ENCODE peak calls at places on chromosomes 2 and 18, in seven cellular contexts. S, F, W, Y, O, G and I are unnamed samples.

GRCh38 chr2:182372661-182373060 is 54.2 kb downstream of the PDE1A start:
- DNase-seq in S (peak), F (peak), W (no peak), Y (peak), O (no peak), G (no peak), I (peak)

GRCh38 chr18:74389161-74389927 is 67.8 kb downstream of the DIPK1C start:
- DNase-seq in S (no peak), F (no peak), W (no peak), Y (no peak), O (no peak), G (no peak), I (no peak)

GRCh38 chr2:200077838-200078237 is 122.5 kb downstream of the MAIP1 start:
- DNase-seq in S (no peak), F (no peak), W (no peak), Y (no peak), O (no peak), G (no peak), I (no peak)

GRCh38 chr2:10575566-10576300 is 114.0 kb downstream of the NOL10 start:
- DNase-seq in S (peak), F (peak), W (no peak), Y (peak), O (no peak), G (no peak), I (no peak)

GRCh38 chr2:86789687-86790133 is 1.0 kb downstream of the CD8A start:
- DNase-seq in S (no peak), F (no peak), W (no peak), Y (no peak), O (no peak), G (no peak), I (no peak)

GRCh38 chr18:74709451-74709850 is 111.8 kb downstream of the ZNF407 start:
- DNase-seq in S (no peak), F (no peak), W (no peak), Y (no peak), O (no peak), G (no peak), I (no peak)

GRCh38 chr18:44682871-44683221 is 2.2 kb downstream of the SETBP1 start:
- DNase-seq in S (no peak), F (no peak), W (peak), Y (no peak), O (no peak), G (no peak), I (no peak)

GRCh38 chr2:9071584-9072124 is 68.2 kb upstream of the MBOAT2 start:
- DNase-seq in S (peak), F (no peak), W (no peak), Y (no peak), O (no peak), G (no peak), I (no peak)

GRCh38 chr2:25103287-25103871 is 61.5 kb downstream of the EFR3B start:
- DNase-seq in S (peak), F (peak), W (no peak), Y (peak), O (no peak), G (peak), I (no peak)

GRCh38 chr18:23209031-23209430 is 73.7 kb downstream of the CABLES1 start:
- DNase-seq in S (peak), F (no peak), W (no peak), Y (no peak), O (no peak), G (no peak), I (no peak)

GRCh38 chr2:14354231-14354630 is 278.3 kb upstream of the LRATD1 start:
- DNase-seq in S (no peak), F (no peak), W (no peak), Y (no peak), O (no peak), G (no peak), I (no peak)

GRCh38 chr2:235614900-235615712 is 121.3 kb downstream of the AGAP1 start:
- DNase-seq in S (peak), F (no peak), W (no peak), Y (peak), O (no peak), G (peak), I (peak)

GRCh38 chr2:118185210-118186109 is 97.2 kb downstream of the INSIG2 start:
- DNase-seq in S (peak), F (peak), W (peak), Y (no peak), O (peak), G (no peak), I (peak)

GRCh38 chr18:65227970-65228369 is 522.8 kb upstream of the CDH7 start:
- DNase-seq in S (peak), F (no peak), W (peak), Y (no peak), O (no peak), G (no peak), I (no peak)
- TF ChIP-seq CTCF in S (no peak), F (no peak), W (peak), Y (no peak), O (no peak), G (no peak), I (no peak)

GRCh38 chr18:57135705-57136104 is 11.2 kb upstream of the BOD1L2 start:
- DNase-seq in S (no peak), F (no peak), W (no peak), Y (no peak), O (no peak), G (no peak), I (no peak)
- TF ChIP-seq CTCF in S (no peak), F (no peak), W (peak), Y (peak), O (no peak), G (no peak), I (no peak)

GRCh38 chr2:173651891-173652290 is 297.2 kb downstream of the CDCA7 start:
- DNase-seq in S (no peak), F (no peak), W (no peak), Y (no peak), O (no peak), G (no peak), I (no peak)
- TF ChIP-seq CTCF in S (no peak), F (no peak), W (no peak), Y (no peak), O (no peak), G (no peak), I (no peak)

GRCh38 chr18:68847219-68847860 is 49.5 kb downstream of the CCDC102B start:
- DNase-seq in S (peak), F (no peak), W (peak), Y (no peak), O (no peak), G (peak), I (no peak)

GRCh38 chr18:68839701-68840100 is 41.8 kb downstream of the CCDC102B start:
- DNase-seq in S (peak), F (no peak), W (no peak), Y (no peak), O (no peak), G (no peak), I (no peak)

GRCh38 chr18:68841301-68841700 is 43.4 kb downstream of the CCDC102B start:
- DNase-seq in S (peak), F (no peak), W (no peak), Y (no peak), O (no peak), G (no peak), I (no peak)

GRCh38 chr18:68840554-68841263 is 42.8 kb downstream of the CCDC102B start:
- DNase-seq in S (peak), F (peak), W (peak), Y (peak), O (no peak), G (peak), I (no peak)

DNA sequence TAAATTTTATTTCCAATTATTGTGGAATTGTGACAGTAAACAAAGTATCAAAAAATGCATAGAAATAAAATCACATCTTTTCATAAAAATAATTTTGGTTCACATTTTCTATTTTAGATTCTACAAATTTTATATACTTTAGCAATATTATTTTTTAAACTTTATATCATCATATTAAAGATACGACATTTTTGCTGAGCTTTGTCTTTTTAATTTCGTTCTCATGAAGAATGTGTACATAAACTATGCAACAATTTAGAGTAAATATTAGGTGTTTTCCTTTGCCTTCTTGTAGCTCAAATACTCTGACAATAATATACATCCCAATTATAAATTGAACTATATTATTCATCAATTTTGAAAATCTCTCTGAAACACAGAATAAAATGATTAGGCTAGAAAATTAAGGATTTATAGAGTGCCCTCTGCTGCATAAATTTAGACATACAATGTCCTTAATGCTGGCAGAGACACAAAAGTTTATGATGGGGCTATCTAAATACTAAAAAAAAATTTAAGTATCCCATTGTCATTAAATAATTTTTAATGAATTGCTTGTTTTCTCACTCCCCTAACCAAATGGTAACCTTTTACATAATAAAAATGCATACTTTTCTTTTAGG is 45.7 kb downstream of the CCDC102B start:
- DNase-seq in S (peak), F (no peak), W (no peak), Y (no peak), O (no peak), G (no peak), I (no peak)
- TF ChIP-seq CTCF in S (peak), F (no peak), W (peak), Y (no peak), O (peak), G (peak), I (peak)

GRCh38 chr2:18889565-18890332 is 300.4 kb upstream of the NT5C1B start:
- DNase-seq in S (no peak), F (no peak), W (no peak), Y (no peak), O (no peak), G (no peak), I (no peak)

GRCh38 chr2:18885457-18885856 is 296.1 kb upstream of the NT5C1B start:
- DNase-seq in S (no peak), F (no peak), W (no peak), Y (no peak), O (no peak), G (no peak), I (no peak)

DNA sequence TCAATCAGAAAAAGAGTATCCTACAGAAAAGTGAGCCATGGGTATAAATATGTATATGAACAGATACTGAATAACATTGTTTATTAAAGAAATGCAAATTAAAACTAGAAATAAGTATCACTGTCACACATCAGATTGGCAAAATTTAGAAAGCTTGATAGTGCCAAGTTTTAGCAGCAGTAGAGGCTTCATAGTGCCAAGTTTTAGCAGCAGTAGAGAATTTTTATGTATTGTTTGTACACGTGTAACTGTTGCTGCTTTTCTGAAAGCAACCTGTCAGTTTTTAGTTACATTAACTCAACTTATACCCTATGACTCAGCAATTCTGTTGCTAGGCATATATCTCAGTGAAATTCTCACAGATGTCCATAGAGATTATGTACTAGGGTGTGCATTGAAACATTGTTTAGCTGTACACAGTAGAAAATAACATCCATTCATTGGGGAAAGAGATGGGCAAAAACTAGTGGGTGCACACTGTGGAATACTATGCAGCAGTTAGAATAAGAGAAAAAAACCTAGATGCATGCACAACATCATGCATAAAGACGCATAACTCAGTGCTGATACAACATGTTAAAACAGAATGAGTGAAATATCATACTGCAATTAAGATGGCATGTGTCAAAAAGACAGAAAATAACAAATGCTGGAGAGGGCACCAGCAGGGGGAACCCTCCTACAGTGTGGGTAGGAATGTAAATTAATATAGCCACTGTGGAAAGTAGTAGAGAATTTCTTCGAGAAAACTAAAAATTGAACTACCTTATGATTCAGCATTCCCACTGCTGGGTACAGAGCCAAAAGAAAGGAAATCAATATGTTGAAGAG is 294.5 kb upstream of the NT5C1B start:
- DNase-seq in S (peak), F (no peak), W (peak), Y (no peak), O (no peak), G (no peak), I (no peak)
- TF ChIP-seq CTCF in S (peak), F (peak), W (peak), Y (peak), O (peak), G (peak), I (peak)

GRCh38 chr18:629303-630150 is 27.9 kb upstream of the TYMS start:
- DNase-seq in S (no peak), F (peak), W (no peak), Y (no peak), O (no peak), G (no peak), I (no peak)
- TF ChIP-seq CTCF in S (no peak), F (no peak), W (peak), Y (no peak), O (no peak), G (no peak), I (no peak)

GRCh38 chr2:188395903-188396699 is 104.4 kb downstream of the GULP1 start:
- DNase-seq in S (no peak), F (no peak), W (no peak), Y (no peak), O (no peak), G (no peak), I (no peak)
- TF ChIP-seq CTCF in S (no peak), F (no peak), W (peak), Y (no peak), O (no peak), G (no peak), I (no peak)

DNA sequence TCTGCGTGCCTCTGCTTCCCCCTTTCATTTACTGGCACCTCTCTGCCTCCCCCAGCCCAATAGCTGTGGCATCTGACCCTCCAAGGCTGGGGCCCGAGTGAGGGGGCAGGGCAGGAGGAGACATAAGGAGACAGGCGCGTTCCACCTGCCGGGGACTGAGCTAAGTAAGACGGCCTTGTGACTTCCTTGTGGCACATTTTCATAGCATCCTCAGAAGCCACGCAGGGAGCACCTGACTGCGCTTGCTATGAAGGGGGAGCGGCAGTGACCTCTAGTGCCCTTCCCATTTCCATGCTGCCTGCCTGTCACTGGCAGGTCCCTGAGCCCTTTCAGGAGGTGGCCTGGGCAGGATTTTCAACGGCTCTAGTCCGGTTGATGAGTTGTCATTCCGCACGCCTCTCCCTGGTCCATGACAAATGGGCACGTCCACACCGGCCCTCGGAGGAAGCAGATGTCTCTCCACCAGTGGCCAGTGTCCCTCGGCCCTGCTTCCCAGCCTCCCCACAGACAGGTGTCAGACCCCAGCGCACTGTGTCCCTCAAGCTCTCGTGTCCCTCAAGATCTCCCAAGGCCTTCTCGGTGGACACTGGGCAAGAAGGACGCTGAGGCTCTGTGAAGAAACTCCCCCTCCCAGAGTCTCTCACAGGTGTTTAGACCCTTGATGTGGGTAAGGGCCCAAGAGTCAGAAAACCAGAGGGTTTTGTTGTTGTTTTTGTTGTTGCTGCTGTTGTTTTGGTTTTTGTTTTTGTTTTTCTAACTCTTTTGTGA is 42.7 kb downstream of the CYP26B1 start:
- DNase-seq in S (no peak), F (no peak), W (no peak), Y (no peak), O (no peak), G (no peak), I (no peak)
- TF ChIP-seq CTCF in S (no peak), F (no peak), W (peak), Y (no peak), O (no peak), G (no peak), I (no peak)

GRCh38 chr2:140589273-140589672 is 1541.5 kb downstream of the LRP1B start:
- DNase-seq in S (no peak), F (no peak), W (no peak), Y (no peak), O (no peak), G (no peak), I (no peak)

GRCh38 chr2:140586379-140586778 is 1544.4 kb downstream of the LRP1B start:
- DNase-seq in S (peak), F (peak), W (peak), Y (no peak), O (no peak), G (no peak), I (no peak)

GRCh38 chr2:140580799-140581198 is 1550.0 kb downstream of the LRP1B start:
- DNase-seq in S (no peak), F (no peak), W (no peak), Y (no peak), O (no peak), G (no peak), I (no peak)

GRCh38 chr2:140589696-140590095 is 1541.1 kb downstream of the LRP1B start:
- DNase-seq in S (no peak), F (no peak), W (no peak), Y (no peak), O (no peak), G (no peak), I (no peak)

DNA sequence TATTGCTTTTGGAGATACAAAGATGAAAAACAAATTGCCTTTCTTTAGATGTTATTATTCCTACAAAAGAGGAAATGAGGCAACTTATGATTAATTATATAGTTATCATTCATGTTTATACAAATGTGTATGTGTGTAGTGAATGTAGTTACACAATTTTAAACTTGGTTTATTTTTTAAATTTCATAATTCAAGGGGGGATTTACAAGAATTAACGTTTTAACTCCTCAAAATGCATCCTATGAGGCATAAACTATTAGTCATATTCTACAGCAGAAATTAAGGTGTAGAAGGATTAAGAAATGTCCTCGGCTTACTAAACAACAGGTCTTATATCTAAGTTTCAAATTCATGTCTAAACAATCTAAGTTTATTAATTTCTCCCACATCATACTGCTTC is 1545.8 kb downstream of the LRP1B start:
- DNase-seq in S (no peak), F (no peak), W (no peak), Y (no peak), O (no peak), G (no peak), I (no peak)
- TF ChIP-seq CTCF in S (no peak), F (no peak), W (no peak), Y (no peak), O (no peak), G (no peak), I (no peak)

GRCh38 chr2:65974067-65974723 is 460.7 kb upstream of the MEIS1 start:
- DNase-seq in S (peak), F (no peak), W (no peak), Y (no peak), O (no peak), G (no peak), I (no peak)
- TF ChIP-seq CTCF in S (no peak), F (no peak), W (peak), Y (no peak), O (no peak), G (no peak), I (no peak)